ENCODE peak calls at places on chromosome 1, in four cellular contexts. One of them, this sample, is unnamed.

GRCh38 chr1:157213836-157214235 is 75.6 kb upstream of the ETV3 start:
- DNase-seq in pancreas: no peak
- DNase-seq in naive thymus-derived CD4-positive, alpha-beta T cell: no peak
- DNase-seq in choroid plexus epithelial cell: no peak
- DNase-seq in this sample: no peak

GRCh38 chr1:173661271-173661670 is 8.4 kb downstream of the ANKRD45 start:
- DNase-seq in choroid plexus epithelial cell: no peak
- DNase-seq in pancreas: no peak
- DNase-seq in naive thymus-derived CD4-positive, alpha-beta T cell: no peak
- DNase-seq in this sample: no peak

GRCh38 chr1:244496186-244496585 is 35.1 kb downstream of the CATSPERE start:
- DNase-seq in pancreas: no peak
- DNase-seq in choroid plexus epithelial cell: no peak
- DNase-seq in naive thymus-derived CD4-positive, alpha-beta T cell: no peak
- DNase-seq in this sample: no peak

GRCh38 chr1:224929335-224930237 is at the start of gene DNAH14:
- DNase-seq in choroid plexus epithelial cell: peak; percentile 76
- DNase-seq in naive thymus-derived CD4-positive, alpha-beta T cell: no peak
- DNase-seq in pancreas: peak; percentile 92
- DNase-seq in this sample: no peak

GRCh38 chr1:200776949-200777348 is 38.3 kb downstream of the CAMSAP2 start:
- DNase-seq in pancreas: no peak
- DNase-seq in naive thymus-derived CD4-positive, alpha-beta T cell: no peak
- DNase-seq in choroid plexus epithelial cell: peak; percentile 6
- DNase-seq in this sample: no peak

GRCh38 chr1:59007820-59008598 is 224.2 kb upstream of the JUN start:
- DNase-seq in pancreas: no peak
- DNase-seq in choroid plexus epithelial cell: peak; percentile 89
- DNase-seq in naive thymus-derived CD4-positive, alpha-beta T cell: no peak
- DNase-seq in this sample: no peak

GRCh38 chr1:109152196-109152595 is 38.3 kb downstream of the ELAPOR1 start:
- DNase-seq in naive thymus-derived CD4-positive, alpha-beta T cell: no peak
- DNase-seq in pancreas: no peak
- DNase-seq in choroid plexus epithelial cell: no peak
- DNase-seq in this sample: no peak

GRCh38 chr1:154178856-154179811 is 12.8 kb downstream of the TPM3 start:
- DNase-seq in naive thymus-derived CD4-positive, alpha-beta T cell: no peak
- DNase-seq in pancreas: no peak
- DNase-seq in choroid plexus epithelial cell: no peak
- DNase-seq in this sample: no peak

GRCh38 chr1:174414205-174414604 is 33.6 kb upstream of the GPR52 start:
- DNase-seq in choroid plexus epithelial cell: no peak
- DNase-seq in pancreas: no peak
- DNase-seq in naive thymus-derived CD4-positive, alpha-beta T cell: no peak
- DNase-seq in this sample: no peak

GRCh38 chr1:22821027-22821426 is 110.4 kb downstream of the EPHB2 start:
- DNase-seq in naive thymus-derived CD4-positive, alpha-beta T cell: no peak
- DNase-seq in pancreas: no peak
- DNase-seq in choroid plexus epithelial cell: no peak
- DNase-seq in this sample: no peak

GRCh38 chr1:206415913-206416312 is 54.4 kb upstream of the IKBKE start:
- DNase-seq in choroid plexus epithelial cell: no peak
- DNase-seq in pancreas: no peak
- DNase-seq in naive thymus-derived CD4-positive, alpha-beta T cell: no peak
- DNase-seq in this sample: no peak

GRCh38 chr1:47564570-47564969 is 126.7 kb downstream of the FOXD2 start:
- DNase-seq in pancreas: no peak
- DNase-seq in choroid plexus epithelial cell: no peak
- DNase-seq in naive thymus-derived CD4-positive, alpha-beta T cell: no peak
- DNase-seq in this sample: no peak

GRCh38 chr1:30757196-30757949 is at the start of gene LAPTM5:
- DNase-seq in naive thymus-derived CD4-positive, alpha-beta T cell: peak; percentile 66
- DNase-seq in choroid plexus epithelial cell: peak; percentile 40
- DNase-seq in pancreas: no peak
- DNase-seq in this sample: peak; percentile 39

GRCh38 chr1:232472485-232473041 is 157.4 kb downstream of the SIPA1L2 start:
- DNase-seq in pancreas: no peak
- DNase-seq in naive thymus-derived CD4-positive, alpha-beta T cell: no peak
- DNase-seq in choroid plexus epithelial cell: peak; percentile 56
- DNase-seq in this sample: no peak

GRCh38 chr1:231923461-231924132 is 297.0 kb downstream of the DISC1 start:
- DNase-seq in naive thymus-derived CD4-positive, alpha-beta T cell: no peak
- DNase-seq in pancreas: no peak
- DNase-seq in choroid plexus epithelial cell: no peak
- DNase-seq in this sample: no peak

GRCh38 chr1:68819190-68819829 is 322.4 kb upstream of the DEPDC1 start:
- DNase-seq in choroid plexus epithelial cell: peak; percentile 37
- DNase-seq in naive thymus-derived CD4-positive, alpha-beta T cell: no peak
- DNase-seq in pancreas: no peak
- DNase-seq in this sample: no peak

GRCh38 chr1:184025242-184025675 is 12.3 kb downstream of the COLGALT2 start:
- DNase-seq in choroid plexus epithelial cell: peak; percentile 90
- DNase-seq in naive thymus-derived CD4-positive, alpha-beta T cell: no peak
- DNase-seq in pancreas: no peak
- DNase-seq in this sample: no peak

GRCh38 chr1:3327389-3327702 is 127.1 kb upstream of the ARHGEF16 start:
- DNase-seq in pancreas: no peak
- DNase-seq in naive thymus-derived CD4-positive, alpha-beta T cell: no peak
- DNase-seq in choroid plexus epithelial cell: no peak
- DNase-seq in this sample: no peak

GRCh38 chr1:117268926-117269378 is 58.2 kb upstream of the VTCN1 start:
- DNase-seq in pancreas: no peak
- DNase-seq in choroid plexus epithelial cell: peak; percentile 9
- DNase-seq in naive thymus-derived CD4-positive, alpha-beta T cell: no peak
- DNase-seq in this sample: no peak
- H3K4me3 ChIP-seq in pancreas: no peak overlapping the region
- H3K4me3 ChIP-seq in choroid plexus epithelial cell: no peak overlapping the region
- H3K4me3 ChIP-seq in naive thymus-derived CD4-positive, alpha-beta T cell: no peak overlapping the region
- H3K4me3 ChIP-seq in this sample: no peak overlapping the region

GRCh38 chr1:70979313-70979712 is 68.3 kb downstream of the PTGER3 start:
- DNase-seq in naive thymus-derived CD4-positive, alpha-beta T cell: no peak
- DNase-seq in choroid plexus epithelial cell: no peak
- DNase-seq in pancreas: no peak
- DNase-seq in this sample: no peak
- H3K4me3 ChIP-seq in naive thymus-derived CD4-positive, alpha-beta T cell: no peak overlapping the region
- H3K4me3 ChIP-seq in choroid plexus epithelial cell: no peak overlapping the region
- H3K4me3 ChIP-seq in pancreas: no peak overlapping the region
- H3K4me3 ChIP-seq in this sample: no peak overlapping the region

GRCh38 chr1:241532864-241533263 is 686 bp downstream of the KMO start:
- DNase-seq in naive thymus-derived CD4-positive, alpha-beta T cell: no peak
- DNase-seq in choroid plexus epithelial cell: no peak
- DNase-seq in pancreas: no peak
- DNase-seq in this sample: no peak
- H3K4me3 ChIP-seq in naive thymus-derived CD4-positive, alpha-beta T cell: no peak overlapping the region
- H3K4me3 ChIP-seq in choroid plexus epithelial cell: no peak overlapping the region
- H3K4me3 ChIP-seq in pancreas: no peak overlapping the region
- H3K4me3 ChIP-seq in this sample: no peak overlapping the region

DNA sequence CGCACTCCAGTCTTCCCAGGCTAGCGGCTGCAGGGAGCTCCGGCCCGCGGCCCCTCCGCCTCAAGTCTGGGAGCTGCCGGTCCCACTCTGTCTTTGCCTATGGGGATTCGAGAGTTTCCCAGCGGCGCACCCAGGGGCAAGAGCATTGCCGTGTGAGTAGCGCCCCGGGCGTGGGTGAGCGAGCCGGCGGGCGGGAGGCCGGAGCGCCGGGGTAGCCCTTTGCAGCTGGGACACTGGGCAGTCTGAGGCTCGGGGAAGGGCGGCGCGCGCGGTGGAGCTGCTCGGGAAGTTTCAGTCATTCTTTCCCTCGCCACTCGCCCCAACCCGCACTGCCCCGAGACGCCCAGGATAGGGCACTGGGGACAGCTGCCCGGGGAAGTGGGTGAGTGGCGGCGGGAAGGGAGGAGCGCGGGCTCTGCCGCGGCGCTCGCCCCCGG is 521 bp downstream of the SLC35F3 start:
- DNase-seq in pancreas: peak; percentile 63
- DNase-seq in choroid plexus epithelial cell: no peak
- DNase-seq in naive thymus-derived CD4-positive, alpha-beta T cell: no peak
- DNase-seq in this sample: no peak
- H3K4me3 ChIP-seq in pancreas: peak overlapping the region; percentile 16
- H3K4me3 ChIP-seq in choroid plexus epithelial cell: no peak overlapping the region
- H3K4me3 ChIP-seq in naive thymus-derived CD4-positive, alpha-beta T cell: no peak overlapping the region
- H3K4me3 ChIP-seq in this sample: no peak overlapping the region

GRCh38 chr1:1324524-1325287 is at the start of the genes CPTP and INTS11:
- DNase-seq in naive thymus-derived CD4-positive, alpha-beta T cell: peak; percentile 95
- DNase-seq in pancreas: peak; percentile 99
- DNase-seq in choroid plexus epithelial cell: peak; percentile 92
- DNase-seq in this sample: peak; percentile 96
- H3K4me3 ChIP-seq in naive thymus-derived CD4-positive, alpha-beta T cell: peak within 1 kb of the TSS; percentile 77
- H3K4me3 ChIP-seq in pancreas: peak within 1 kb of the TSS; percentile 98
- H3K4me3 ChIP-seq in choroid plexus epithelial cell: peak within 1 kb of the TSS; percentile 88
- H3K4me3 ChIP-seq in this sample: peak within 1 kb of the TSS; percentile 77